ENCODE peak calls at places on chromosomes 7 and 10, in seven cellular contexts. H is lower lobe of right lung, S is coronary artery, T is GM20000, R is transverse colon, W is HL-60, A is LNCaP clone FGC. B is an unnamed sample.

GRCh38 chr10:127034790-127035189 is 129.6 kb downstream of the DOCK1 start:
- DNase-seq in H (no peak), S (no peak), T (no peak), R (no peak), W (no peak), A (no peak), B (no peak)

GRCh38 chr7:146321301-146321700 is 204.7 kb downstream of the CNTNAP2 start:
- DNase-seq in H (no peak), S (no peak), T (no peak), R (no peak), W (no peak), A (no peak), B (no peak)

GRCh38 chr7:20578257-20578771 is 37.2 kb upstream of the ABCB5 start:
- DNase-seq in H (no peak), S (no peak), T (no peak), R (no peak), W (no peak), A (no peak), B (no peak)

GRCh38 chr10:70987396-70988130 is 99.2 kb upstream of the PCBD1 start:
- DNase-seq in H (no peak), S (no peak), T (no peak), R (no peak), W (no peak), A (no peak), B (no peak)

GRCh38 chr10:26374426-26374825 is 63.7 kb upstream of the APBB1IP start:
- DNase-seq in H (no peak), S (no peak), T (no peak), R (no peak), W (no peak), A (no peak), B (no peak)

GRCh38 chr7:19117870-19118608 is 603 bp upstream of the TWIST1 start:
- DNase-seq in H (no peak), S (no peak), T (no peak), R (no peak), W (no peak), A (no peak), B (no peak)

GRCh38 chr10:104981995-104982394 is 340.9 kb downstream of the SORCS3 start:
- DNase-seq in H (no peak), S (no peak), T (no peak), R (no peak), W (no peak), A (no peak), B (no peak)

GRCh38 chr10:91624633-91625032 is 8.2 kb downstream of the PPP1R3C start:
- DNase-seq in H (no peak), S (no peak), T (no peak), R (no peak), W (no peak), A (no peak), B (no peak)

GRCh38 chr10:98950106-98950505 is 285.5 kb downstream of the HPSE2 start:
- DNase-seq in H (no peak), S (no peak), T (no peak), R (no peak), W (no peak), A (no peak), B (no peak)

GRCh38 chr7:82477733-82478515 is 34.3 kb upstream of the CACNA2D1 start:
- DNase-seq in H (no peak), S (no peak), T (no peak), R (no peak), W (no peak), A (no peak), B (no peak)

GRCh38 chr7:38274493-38274892 is 1.1 kb upstream of the TARP start:
- DNase-seq in H (no peak), S (no peak), T (no peak), R (no peak), W (peak), A (no peak), B (no peak)

GRCh38 chr7:108290344-108291134 is 160.4 kb upstream of the LAMB4 start:
- DNase-seq in H (no peak), S (no peak), T (no peak), R (no peak), W (no peak), A (no peak), B (no peak)

GRCh38 chr10:114526112-114526496 is 121.8 kb upstream of the AFAP1L2 start:
- DNase-seq in H (no peak), S (no peak), T (no peak), R (no peak), W (no peak), A (no peak), B (no peak)

GRCh38 chr10:97549587-97550322 is 22.8 kb upstream of the ANKRD2 start:
- DNase-seq in H (no peak), S (no peak), T (no peak), R (no peak), W (no peak), A (no peak), B (no peak)

GRCh38 chr10:69443354-69443753 is 7.9 kb upstream of the TSPAN15 start:
- DNase-seq in H (no peak), S (no peak), T (no peak), R (no peak), W (no peak), A (no peak), B (no peak)

GRCh38 chr10:75776738-75777504 is 345.5 kb downstream of the LRMDA start:
- DNase-seq in H (no peak), S (no peak), T (no peak), R (no peak), W (no peak), A (no peak), B (no peak)

GRCh38 chr10:22611425-22612111 is 102.8 kb downstream of the PIP4K2A start:
- DNase-seq in H (no peak), S (no peak), T (peak), R (peak), W (no peak), A (no peak), B (no peak)

GRCh38 chr10:11160982-11161554 is 143.4 kb downstream of the CELF2 start:
- DNase-seq in H (no peak), S (no peak), T (no peak), R (no peak), W (no peak), A (no peak), B (no peak)

GRCh38 chr7:113289140-113289740 is 170.9 kb upstream of the SMIM30 start:
- DNase-seq in H (no peak), S (no peak), T (peak), R (no peak), W (peak), A (peak), B (no peak)

GRCh38 chr7:67525588-67525987 is 529.0 kb downstream of the TYW1 start:
- DNase-seq in H (no peak), S (no peak), T (no peak), R (no peak), W (no peak), A (no peak), B (no peak)

GRCh38 chr10:112739219-112739969 is 210.7 kb upstream of the TCF7L2 start:
- DNase-seq in H (no peak), S (no peak), T (no peak), R (no peak), W (no peak), A (no peak), B (no peak)

GRCh38 chr10:123584419-123584775 is 81.8 kb upstream of the GPR26 start:
- DNase-seq in H (no peak), S (no peak), T (no peak), R (no peak), W (no peak), A (no peak), B (no peak)

GRCh38 chr7:122300607-122301079 is 3.9 kb downstream of the FEZF1 start:
- DNase-seq in H (peak), S (no peak), T (no peak), R (no peak), W (no peak), A (no peak), B (no peak)

GRCh38 chr7:36658603-36659516 is 65.4 kb downstream of the AOAH start:
- DNase-seq in H (no peak), S (no peak), T (no peak), R (no peak), W (no peak), A (no peak), B (no peak)

GRCh38 chr7:132709971-132710567 is 133.8 kb upstream of the PLXNA4 start:
- DNase-seq in H (no peak), S (no peak), T (no peak), R (no peak), W (no peak), A (no peak), B (no peak)

GRCh38 chr10:109018892-109019507 is 904.3 kb downstream of the XPNPEP1 start:
- DNase-seq in H (no peak), S (no peak), T (no peak), R (no peak), W (no peak), A (no peak), B (no peak)

GRCh38 chr7:74441801-74442200 is 11.9 kb upstream of the GTF2IRD1 start:
- DNase-seq in H (no peak), S (no peak), T (no peak), R (no peak), W (no peak), A (no peak), B (no peak)

GRCh38 chr10:60893231-60893630 is 50.8 kb downstream of the RHOBTB1 start:
- DNase-seq in H (no peak), S (no peak), T (no peak), R (no peak), W (no peak), A (peak), B (no peak)

GRCh38 chr7:80412842-80413241 is 99.0 kb downstream of the GNAT3 start:
- DNase-seq in H (no peak), S (no peak), T (no peak), R (no peak), W (peak), A (no peak), B (no peak)

GRCh38 chr10:95407546-95407945 is 116.7 kb upstream of the PDLIM1 start:
- DNase-seq in H (no peak), S (peak), T (no peak), R (no peak), W (no peak), A (no peak), B (no peak)

GRCh38 chr10:56605043-56605442 is 244.0 kb upstream of the ZWINT start:
- DNase-seq in H (no peak), S (no peak), T (no peak), R (no peak), W (no peak), A (no peak), B (no peak)

GRCh38 chr10:14409247-14409646 is 78.5 kb upstream of the FRMD4A start:
- DNase-seq in H (no peak), S (no peak), T (no peak), R (no peak), W (no peak), A (no peak), B (no peak)

GRCh38 chr10:110754375-110755120 is 110.4 kb downstream of the RBM20 start:
- DNase-seq in H (no peak), S (no peak), T (no peak), R (no peak), W (no peak), A (peak), B (no peak)

GRCh38 chr10:46524471-46525176 is 31.8 kb downstream of the GPRIN2 start:
- DNase-seq in H (peak), S (no peak), T (no peak), R (peak), W (no peak), A (no peak), B (peak)

GRCh38 chr10:107727762-107728317 is 563.3 kb upstream of the SORCS1 start:
- DNase-seq in H (no peak), S (no peak), T (no peak), R (no peak), W (no peak), A (no peak), B (no peak)

GRCh38 chr7:121020652-121021051 is 32.1 kb downstream of the CPED1 start:
- DNase-seq in H (no peak), S (no peak), T (no peak), R (no peak), W (no peak), A (no peak), B (no peak)

GRCh38 chr7:1402110-1402790 is 57.0 kb downstream of the MICALL2 start:
- DNase-seq in H (no peak), S (no peak), T (no peak), R (no peak), W (no peak), A (no peak), B (no peak)

GRCh38 chr7:1401011-1401410 is 58.3 kb downstream of the MICALL2 start:
- DNase-seq in H (no peak), S (no peak), T (no peak), R (no peak), W (no peak), A (no peak), B (no peak)

GRCh38 chr7:1402791-1403755 is 56.2 kb downstream of the MICALL2 start:
- DNase-seq in H (no peak), S (no peak), T (no peak), R (no peak), W (no peak), A (no peak), B (no peak)

GRCh38 chr7:1404881-1405548 is 54.3 kb downstream of the MICALL2 start:
- DNase-seq in H (no peak), S (no peak), T (no peak), R (no peak), W (no peak), A (no peak), B (no peak)

GRCh38 chr7:1403844-1404404 is 55.3 kb downstream of the MICALL2 start:
- DNase-seq in H (no peak), S (no peak), T (no peak), R (no peak), W (no peak), A (no peak), B (no peak)
- TF ChIP-seq CTCF in H (no peak), S (no peak), T (no peak), R (no peak), W (no peak), A (no peak), B (no peak)

DNA sequence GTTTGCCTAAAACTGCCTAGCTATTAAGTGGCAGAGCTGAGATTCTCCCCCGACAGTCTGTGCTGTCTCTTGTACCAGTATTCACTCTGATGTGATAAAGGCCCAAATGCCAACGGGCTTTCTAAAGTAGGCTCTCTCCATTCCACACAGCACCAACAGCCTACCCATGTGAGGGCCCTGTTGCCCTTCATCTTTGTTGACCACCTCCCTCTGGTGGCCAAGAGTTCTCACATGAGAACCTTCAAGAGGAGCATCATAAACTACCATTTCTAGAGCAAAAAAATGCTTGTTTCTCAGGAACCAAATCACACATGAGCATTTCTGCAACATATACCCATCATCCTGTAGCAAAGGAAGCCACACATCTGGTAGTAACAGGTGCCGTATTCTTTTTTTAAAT is 185.8 kb downstream of the GRM8 start:
- DNase-seq in H (no peak), S (no peak), T (no peak), R (peak), W (no peak), A (no peak), B (no peak)
- TF ChIP-seq CTCF in H (no peak), S (no peak), T (no peak), R (peak), W (peak), A (peak), B (no peak)

DNA sequence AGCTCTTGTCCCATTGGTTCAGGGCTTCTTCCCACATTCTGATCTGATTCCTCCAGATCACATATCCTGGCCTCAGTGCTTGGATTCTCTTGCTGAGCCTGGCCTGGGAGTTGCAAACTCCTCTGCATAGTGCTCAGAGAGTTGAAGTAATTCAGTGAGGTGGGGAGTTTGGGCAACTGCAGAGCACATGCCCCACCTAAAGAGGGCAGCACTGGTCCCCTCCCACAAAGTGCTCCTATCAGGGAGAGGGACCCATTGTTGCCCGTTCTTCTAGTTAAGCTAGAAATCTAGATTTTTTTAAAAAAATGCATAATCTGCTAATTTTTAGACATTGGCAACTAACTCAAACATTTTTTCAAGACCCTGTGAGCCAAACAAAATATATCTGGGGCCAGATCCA is 45.1 kb downstream of the CHN2 start:
- DNase-seq in H (no peak), S (no peak), T (no peak), R (no peak), W (no peak), A (no peak), B (no peak)
- TF ChIP-seq CTCF in H (peak), S (no peak), T (peak), R (peak), W (peak), A (peak), B (peak)

GRCh38 chr10:121261665-121262064 is 336.6 kb downstream of the FGFR2 start:
- DNase-seq in H (no peak), S (no peak), T (no peak), R (no peak), W (no peak), A (no peak), B (no peak)
- TF ChIP-seq CTCF in H (no peak), S (no peak), T (no peak), R (no peak), W (no peak), A (no peak), B (no peak)

GRCh38 chr10:80500572-80501380 is 36.9 kb upstream of the SH2D4B start:
- DNase-seq in H (no peak), S (no peak), T (peak), R (no peak), W (no peak), A (no peak), B (peak)
- TF ChIP-seq CTCF in H (no peak), S (no peak), T (no peak), R (no peak), W (no peak), A (no peak), B (no peak)

DNA sequence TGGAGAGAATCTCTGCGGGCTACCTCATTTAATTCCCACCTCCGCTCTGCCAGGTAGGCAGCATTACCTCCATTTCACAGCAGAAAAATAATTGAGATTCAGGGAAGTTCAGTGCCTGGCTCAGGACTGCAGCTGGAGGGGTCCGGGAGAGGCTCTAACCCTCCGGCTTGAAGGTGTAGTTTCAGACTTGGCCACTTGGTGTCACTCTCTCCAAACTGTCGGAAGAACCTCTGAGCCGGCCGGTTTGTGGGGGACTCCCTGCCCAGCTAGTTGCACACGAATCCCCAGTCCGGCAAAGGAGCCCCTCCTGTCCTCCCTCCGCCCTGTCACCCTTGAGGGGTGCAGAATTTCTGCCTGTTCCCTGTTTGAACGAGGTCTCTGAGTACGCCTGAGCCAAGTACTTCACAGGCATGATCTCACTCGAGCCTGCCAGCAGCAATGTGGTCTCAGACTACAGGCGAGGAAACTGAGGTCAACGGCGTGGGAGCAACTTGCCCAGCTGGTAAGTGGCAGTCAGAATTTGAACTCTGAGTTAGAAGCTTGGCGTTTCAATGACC is 144.7 kb upstream of the ZNF716 start:
- DNase-seq in H (no peak), S (no peak), T (no peak), R (no peak), W (no peak), A (no peak), B (no peak)
- TF ChIP-seq CTCF in H (peak), S (no peak), T (no peak), R (peak), W (peak), A (no peak), B (no peak)

DNA sequence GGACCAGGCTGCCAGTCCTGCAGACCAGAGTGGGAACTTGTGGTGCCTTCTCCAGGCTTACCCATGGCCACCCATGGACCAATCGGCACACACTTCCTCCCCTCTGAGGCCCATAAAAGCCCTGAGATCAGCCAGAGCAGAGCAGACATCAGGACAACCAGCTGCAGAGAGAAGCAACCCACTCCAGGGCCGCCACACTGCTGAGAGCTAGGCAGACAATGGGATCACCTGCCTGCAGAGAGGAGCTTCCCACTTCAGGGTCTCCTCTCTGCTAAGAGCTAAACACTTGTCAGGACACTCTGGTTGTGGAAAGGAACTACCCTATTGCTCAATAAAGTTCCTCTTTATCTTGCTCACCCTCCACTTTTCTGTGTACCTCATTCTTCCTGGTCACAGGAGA is 34.0 kb downstream of the C7orf25 start:
- DNase-seq in H (peak), S (no peak), T (no peak), R (no peak), W (peak), A (no peak), B (no peak)
- TF ChIP-seq CTCF in H (no peak), S (no peak), T (no peak), R (no peak), W (no peak), A (no peak), B (no peak)

GRCh38 chr10:30500963-30501504 is 67.0 kb downstream of the MAP3K8 start:
- DNase-seq in H (no peak), S (no peak), T (no peak), R (no peak), W (no peak), A (no peak), B (no peak)
- TF ChIP-seq CTCF in H (no peak), S (no peak), T (no peak), R (no peak), W (no peak), A (no peak), B (no peak)

GRCh38 chr7:35035511-35035921 is 1.8 kb downstream of the DPY19L1 start:
- DNase-seq in H (no peak), S (no peak), T (peak), R (peak), W (no peak), A (no peak), B (no peak)
- TF ChIP-seq CTCF in H (no peak), S (no peak), T (peak), R (no peak), W (no peak), A (peak), B (no peak)

B was measured in CD14-positive monocyte.